ENCODE peak calls at places on chromosomes 7 and 10, in seven cellular contexts. Z is right cardiac atrium, R is heart left ventricle, T is fibroblast of villous mesenchyme, K is HAP-1, L is fibroblast of the aortic adventitia, G is fibroblast of pulmonary artery. H is an unnamed sample.

GRCh38 chr10:87860156-87860795 is 3.1 kb downstream of the KLLN start:
- DNase-seq in Z (no peak), R (no peak), T (peak), K (peak), L (peak), G (peak), H (no peak)

GRCh38 chr10:13399752-13400151 is 51.7 kb upstream of the SEPHS1 start:
- DNase-seq in Z (no peak), R (no peak), T (no peak), K (no peak), L (no peak), G (no peak), H (no peak)

GRCh38 chr10:113961261-113961938 is 82.3 kb upstream of the ADRB1 start:
- DNase-seq in Z (no peak), R (no peak), T (no peak), K (no peak), L (no peak), G (no peak), H (no peak)

GRCh38 chr7:125085084-125085483 is 155.5 kb upstream of the POT1 start:
- DNase-seq in Z (no peak), R (no peak), T (no peak), K (no peak), L (no peak), G (no peak), H (no peak)

GRCh38 chr7:75977741-75978140 is 16.7 kb downstream of the TMEM120A start:
- DNase-seq in Z (peak), R (peak), T (peak), K (no peak), L (peak), G (peak), H (no peak)

GRCh38 chr7:128396357-128396756 is 13.4 kb downstream of the IMPDH1 start:
- DNase-seq in Z (no peak), R (no peak), T (no peak), K (no peak), L (no peak), G (no peak), H (no peak)

GRCh38 chr7:15891151-15891842 is 204.8 kb upstream of the MEOX2 start:
- DNase-seq in Z (no peak), R (no peak), T (no peak), K (no peak), L (peak), G (peak), H (no peak)

GRCh38 chr7:4093492-4093891 is 588.6 kb upstream of the FOXK1 start:
- DNase-seq in Z (no peak), R (no peak), T (no peak), K (no peak), L (no peak), G (no peak), H (no peak)

GRCh38 chr7:18125536-18125935 is 97.9 kb upstream of the PRPS1L1 start:
- DNase-seq in Z (no peak), R (no peak), T (peak), K (no peak), L (peak), G (peak), H (no peak)

GRCh38 chr10:86815035-86815617 is 58.7 kb downstream of the BMPR1A start:
- DNase-seq in Z (no peak), R (no peak), T (peak), K (no peak), L (peak), G (peak), H (no peak)

GRCh38 chr7:125573131-125573530 is 643.5 kb upstream of the POT1 start:
- DNase-seq in Z (no peak), R (no peak), T (no peak), K (peak), L (no peak), G (no peak), H (no peak)

GRCh38 chr7:105675873-105676484 is 94.7 kb upstream of the EFCAB10 start:
- DNase-seq in Z (peak), R (peak), T (no peak), K (no peak), L (no peak), G (no peak), H (no peak)

GRCh38 chr7:49635800-49636199 is 137.6 kb upstream of the VWC2 start:
- DNase-seq in Z (no peak), R (no peak), T (no peak), K (no peak), L (no peak), G (no peak), H (no peak)

GRCh38 chr7:4606776-4607175 is 75.3 kb upstream of the FOXK1 start:
- DNase-seq in Z (no peak), R (no peak), T (no peak), K (no peak), L (no peak), G (no peak), H (no peak)

GRCh38 chr10:47022311-47023131 is 111.3 kb downstream of the PTPN20 start:
- DNase-seq in Z (peak), R (no peak), T (no peak), K (no peak), L (no peak), G (no peak), H (no peak)

GRCh38 chr10:129521161-129522025 is 54.4 kb downstream of the MGMT start:
- DNase-seq in Z (no peak), R (no peak), T (no peak), K (no peak), L (no peak), G (no peak), H (no peak)

GRCh38 chr7:120725376-120726039 is 132.4 kb downstream of the TSPAN12 start:
- DNase-seq in Z (no peak), R (no peak), T (peak), K (peak), L (peak), G (peak), H (no peak)

GRCh38 chr10:95742529-95742884 is 13.5 kb upstream of the ENTPD1 start:
- DNase-seq in Z (peak), R (peak), T (no peak), K (no peak), L (peak), G (peak), H (peak)

GRCh38 chr7:31957090-31957720 is 113.0 kb downstream of the PDE1C start:
- DNase-seq in Z (no peak), R (no peak), T (no peak), K (no peak), L (no peak), G (peak), H (no peak)

GRCh38 chr10:49115015-49115795 is at the start of gene VSTM4:
- DNase-seq in Z (peak), R (peak), T (no peak), K (no peak), L (peak), G (peak), H (no peak)

GRCh38 chr7:158573310-158573709 is 14.3 kb downstream of the PTPRN2 start:
- DNase-seq in Z (no peak), R (no peak), T (no peak), K (no peak), L (no peak), G (no peak), H (no peak)

GRCh38 chr7:30968294-30968693 is 4.5 kb downstream of the GHRHR start:
- DNase-seq in Z (no peak), R (no peak), T (no peak), K (no peak), L (no peak), G (no peak), H (no peak)

GRCh38 chr10:113549856-113550255 is 3.0 kb upstream of the HABP2 start:
- DNase-seq in Z (no peak), R (no peak), T (no peak), K (no peak), L (no peak), G (no peak), H (no peak)

GRCh38 chr10:79241990-79242619 is 105.2 kb upstream of the PPIF start:
- DNase-seq in Z (peak), R (peak), T (peak), K (no peak), L (peak), G (peak), H (peak)

GRCh38 chr10:64760371-64760770 is 1239.2 kb downstream of the REEP3 start:
- DNase-seq in Z (no peak), R (no peak), T (peak), K (no peak), L (no peak), G (peak), H (no peak)

GRCh38 chr10:120587061-120587460 is 130.0 kb downstream of the PLPP4 start:
- DNase-seq in Z (no peak), R (no peak), T (no peak), K (no peak), L (no peak), G (no peak), H (no peak)

GRCh38 chr10:20855398-20856038 is 41.6 kb downstream of the NEBL start:
- DNase-seq in Z (no peak), R (no peak), T (peak), K (peak), L (peak), G (peak), H (no peak)

GRCh38 chr7:40077849-40078248 is 56.6 kb downstream of the MPLKIP start:
- DNase-seq in Z (no peak), R (no peak), T (peak), K (no peak), L (no peak), G (peak), H (no peak)

GRCh38 chr10:125029584-125030242 is 87.8 kb downstream of the ZRANB1 start:
- DNase-seq in Z (no peak), R (no peak), T (peak), K (no peak), L (no peak), G (no peak), H (peak)

GRCh38 chr10:69629897-69630650 is at the start of gene FAM241B:
- DNase-seq in Z (peak), R (peak), T (peak), K (peak), L (no peak), G (peak), H (peak)

GRCh38 chr7:132318338-132319318 is 257.6 kb downstream of the PLXNA4 start:
- DNase-seq in Z (peak), R (peak), T (peak), K (peak), L (peak), G (peak), H (peak)

GRCh38 chr7:134188311-134188710 is 61.2 kb downstream of the LRGUK start:
- DNase-seq in Z (no peak), R (no peak), T (no peak), K (no peak), L (no peak), G (no peak), H (no peak)

GRCh38 chr7:68176974-68177373 is 1180.3 kb downstream of the TYW1 start:
- DNase-seq in Z (peak), R (peak), T (peak), K (peak), L (peak), G (peak), H (peak)

GRCh38 chr7:118870187-118870586 is 645.7 kb downstream of the ANKRD7 start:
- DNase-seq in Z (no peak), R (no peak), T (peak), K (no peak), L (no peak), G (no peak), H (no peak)

GRCh38 chr7:7653568-7654187 is 13.1 kb downstream of the UMAD1 start:
- DNase-seq in Z (no peak), R (no peak), T (peak), K (no peak), L (no peak), G (peak), H (no peak)

GRCh38 chr10:129494740-129495139 is 27.7 kb downstream of the MGMT start:
- DNase-seq in Z (no peak), R (no peak), T (no peak), K (no peak), L (no peak), G (no peak), H (no peak)

GRCh38 chr10:5832946-5833345 is 19.7 kb upstream of the GDI2 start:
- DNase-seq in Z (no peak), R (no peak), T (no peak), K (no peak), L (no peak), G (no peak), H (no peak)

GRCh38 chr7:132398253-132398913 is 177.9 kb downstream of the PLXNA4 start:
- DNase-seq in Z (no peak), R (no peak), T (no peak), K (no peak), L (no peak), G (no peak), H (no peak)

GRCh38 chr7:83502636-83503035 is 146.3 kb downstream of the SEMA3E start:
- DNase-seq in Z (no peak), R (no peak), T (no peak), K (no peak), L (no peak), G (peak), H (no peak)

GRCh38 chr7:128931965-128932861 is 5.5 kb upstream of the IRF5 start:
- DNase-seq in Z (no peak), R (no peak), T (no peak), K (no peak), L (no peak), G (no peak), H (no peak)

GRCh38 chr10:110076559-110077318 is 69.0 kb downstream of the ADD3 start:
- DNase-seq in Z (peak), R (peak), T (peak), K (peak), L (peak), G (peak), H (no peak)

GRCh38 chr10:110074986-110075664 is 67.3 kb downstream of the ADD3 start:
- DNase-seq in Z (no peak), R (peak), T (peak), K (no peak), L (peak), G (peak), H (no peak)

GRCh38 chr10:110078317-110078716 is 70.5 kb downstream of the ADD3 start:
- DNase-seq in Z (no peak), R (no peak), T (no peak), K (no peak), L (peak), G (no peak), H (no peak)

GRCh38 chr10:110075726-110076125 is 67.9 kb downstream of the ADD3 start:
- DNase-seq in Z (no peak), R (no peak), T (no peak), K (no peak), L (no peak), G (no peak), H (no peak)

GRCh38 chr10:110077436-110078120 is 69.8 kb downstream of the ADD3 start:
- DNase-seq in Z (no peak), R (no peak), T (peak), K (no peak), L (peak), G (peak), H (no peak)
- H3K4me3 ChIP-seq in Z (peak), R (peak), T (peak), K (no peak), L (peak), G (peak), H (no peak)

GRCh38 chr10:35352097-35352496 is 15.8 kb downstream of the CCNY start:
- DNase-seq in Z (no peak), R (no peak), T (no peak), K (no peak), L (no peak), G (no peak), H (no peak)

GRCh38 chr10:35352508-35352907 is 16.2 kb downstream of the CCNY start:
- DNase-seq in Z (no peak), R (no peak), T (no peak), K (no peak), L (no peak), G (no peak), H (no peak)

GRCh38 chr10:35351021-35351420 is 14.7 kb downstream of the CCNY start:
- DNase-seq in Z (no peak), R (no peak), T (peak), K (no peak), L (no peak), G (no peak), H (no peak)

GRCh38 chr10:35353805-35354204 is 17.5 kb downstream of the CCNY start:
- DNase-seq in Z (no peak), R (no peak), T (no peak), K (no peak), L (peak), G (no peak), H (no peak)

GRCh38 chr10:35353399-35353798 is 17.1 kb downstream of the CCNY start:
- DNase-seq in Z (no peak), R (no peak), T (no peak), K (no peak), L (no peak), G (no peak), H (no peak)
- H3K4me3 ChIP-seq in Z (no peak), R (no peak), T (no peak), K (no peak), L (no peak), G (no peak), H (no peak)

DNA sequence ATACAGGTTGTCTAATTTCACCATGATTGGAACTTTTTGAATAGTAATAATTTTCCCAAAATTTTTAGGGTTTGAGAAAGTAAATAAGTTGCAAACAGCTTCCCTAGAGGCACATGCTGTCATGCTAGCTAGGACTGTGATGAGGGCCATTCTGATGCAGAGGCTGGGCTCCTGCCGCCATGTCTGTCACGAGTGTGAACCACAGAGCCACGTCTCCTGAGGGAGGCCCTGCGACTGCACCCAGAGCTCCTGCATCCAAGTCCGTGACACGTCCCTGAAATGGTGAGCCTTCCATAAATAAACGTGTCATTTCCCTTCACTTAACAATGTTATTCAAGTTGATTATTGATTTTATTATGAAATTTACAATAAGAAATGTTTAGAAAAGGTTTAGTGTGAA is 40.0 kb downstream of the C10orf120 start:
- DNase-seq in Z (no peak), R (no peak), T (no peak), K (no peak), L (no peak), G (no peak), H (no peak)
- H3K4me3 ChIP-seq in Z (no peak), R (no peak), T (no peak), K (no peak), L (no peak), G (no peak), H (no peak)

DNA sequence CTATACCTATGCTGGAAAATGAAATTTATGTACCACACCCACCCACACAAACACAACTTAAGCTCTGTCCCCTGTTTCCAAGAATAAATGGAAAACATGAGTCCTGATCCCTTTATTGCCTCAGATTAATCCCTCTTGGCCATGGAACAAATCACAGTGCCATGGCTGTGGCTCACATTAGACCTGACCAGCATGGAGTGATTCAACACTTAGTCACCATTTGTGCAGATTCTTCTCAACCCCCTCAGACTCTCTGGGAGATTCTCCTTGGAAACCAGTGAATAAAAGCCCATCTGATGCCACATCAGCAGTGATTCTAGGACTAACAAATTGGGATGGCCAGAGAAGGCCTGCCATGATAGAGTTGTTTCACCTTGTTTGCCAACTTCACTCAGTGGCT is 204.4 kb upstream of the TMEM72 start:
- DNase-seq in Z (no peak), R (no peak), T (peak), K (no peak), L (peak), G (peak), H (no peak)
- H3K4me3 ChIP-seq in Z (no peak), R (no peak), T (no peak), K (no peak), L (no peak), G (no peak), H (no peak)

GRCh38 chr10:59536576-59537014 is 173.1 kb downstream of the SLC16A9 start:
- DNase-seq in Z (no peak), R (peak), T (peak), K (no peak), L (no peak), G (no peak), H (no peak)
- H3K4me3 ChIP-seq in Z (no peak), R (no peak), T (no peak), K (no peak), L (no peak), G (peak), H (no peak)

GRCh38 chr10:118752401-118752800 is 2.4 kb downstream of the CACUL1 start:
- DNase-seq in Z (no peak), R (no peak), T (peak), K (no peak), L (no peak), G (no peak), H (no peak)
- H3K4me3 ChIP-seq in Z (no peak), R (peak), T (peak), K (peak), L (peak), G (peak), H (no peak)

DNA sequence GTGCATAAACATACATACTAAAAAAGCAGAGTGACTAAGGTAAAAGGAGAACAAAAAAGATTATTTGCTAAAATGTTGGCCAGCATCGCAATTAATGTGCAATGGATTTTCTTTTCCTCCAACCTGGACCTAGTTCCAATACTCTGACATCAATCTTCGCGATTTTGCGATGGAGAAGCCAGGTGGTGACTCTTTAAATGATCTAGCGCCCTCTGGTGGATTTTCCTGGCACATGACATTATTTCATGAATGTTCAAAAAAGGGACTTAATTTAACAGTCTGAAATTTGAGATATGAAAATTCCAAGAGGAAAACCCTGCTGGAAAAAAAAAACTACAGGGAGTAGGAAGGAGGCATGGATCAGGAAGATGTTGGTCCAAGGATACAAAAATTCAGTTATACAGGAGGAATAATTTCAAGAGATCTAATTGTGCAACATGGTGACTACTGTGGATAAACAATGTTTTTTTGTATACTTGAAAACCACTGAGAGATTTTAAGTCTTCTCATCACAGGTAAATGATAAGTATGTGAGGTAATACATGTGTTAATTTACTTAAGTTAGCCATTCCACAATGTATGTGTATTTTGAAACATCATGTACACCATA is 4.3 kb upstream of the KCNMA1 start:
- DNase-seq in Z (peak), R (peak), T (peak), K (peak), L (peak), G (peak), H (peak)
- H3K4me3 ChIP-seq in Z (no peak), R (no peak), T (no peak), K (no peak), L (no peak), G (no peak), H (no peak)

GRCh38 chr10:31707578-31708411 is 220.8 kb downstream of the ARHGAP12 start:
- DNase-seq in Z (peak), R (peak), T (peak), K (no peak), L (peak), G (peak), H (no peak)
- H3K4me3 ChIP-seq in Z (no peak), R (peak), T (no peak), K (no peak), L (no peak), G (peak), H (no peak)

H was measured in pancreas.